ENCODE peak calls at places on chromosomes 2 and 18, in six cellular contexts. W is H1, A is HepG2, T is GM12878, E is GM12891, X is K562. M is an unnamed sample.

GRCh38 chr2:59233448-59233847 is 992.3 kb upstream of the FANCL start:
- DNase-seq in A (no peak), X (no peak), W (no peak), E (no peak), T (no peak), M (no peak)

GRCh38 chr18:10949655-10950054 is 199.7 kb downstream of the PIEZO2 start:
- DNase-seq in E (no peak), X (no peak), T (no peak), W (no peak), A (no peak), M (no peak)

GRCh38 chr2:208069186-208069585 is 43.9 kb upstream of the PLEKHM3 start:
- DNase-seq in X (no peak), W (no peak), E (no peak), A (no peak), T (no peak), M (no peak)

GRCh38 chr18:11872479-11873136 is 21.4 kb downstream of the CHMP1B start:
- DNase-seq in A (peak; percentile 71), T (no peak), X (peak; percentile 62), W (no peak), E (no peak), M (no peak)

GRCh38 chr2:6986894-6987487 is 69.8 kb downstream of the RNF144A start:
- DNase-seq in X (no peak), T (no peak), A (peak; percentile 61), W (no peak), E (no peak), M (no peak)

GRCh38 chr2:57080035-57080434 is 896.2 kb downstream of the CCDC85A start:
- DNase-seq in X (no peak), A (no peak), T (no peak), W (no peak), E (no peak), M (no peak)

GRCh38 chr2:175035806-175036205 is 30.6 kb upstream of the CHN1 start:
- DNase-seq in E (no peak), T (no peak), X (no peak), A (no peak), W (no peak), M (no peak)

GRCh38 chr2:45014016-45014702 is 4.9 kb upstream of the SIX2 start:
- DNase-seq in X (peak; percentile 64), E (no peak), W (peak; percentile 87), T (no peak), A (no peak), M (no peak)

GRCh38 chr2:124025896-124026295 is 809 bp downstream of the CNTNAP5 start:
- DNase-seq in X (no peak), A (no peak), T (no peak), E (no peak), W (no peak), M (no peak)

GRCh38 chr2:35220471-35220870 is 1135.1 kb upstream of the CRIM1 start:
- DNase-seq in A (no peak), W (no peak), X (no peak), T (no peak), E (no peak), M (no peak)

GRCh38 chr18:56028514-56028913 is 440.5 kb upstream of the TCF4 start:
- DNase-seq in T (no peak), W (no peak), X (no peak), E (no peak), A (no peak), M (no peak)

GRCh38 chr18:10405014-10405493 is 49.4 kb upstream of the APCDD1 start:
- DNase-seq in W (no peak), A (no peak), E (no peak), X (no peak), T (no peak), M (no peak)

GRCh38 chr2:216499641-216500218 is 1.1 kb downstream of the RPL37A start:
- DNase-seq in W (no peak), X (no peak), T (no peak), E (no peak), A (no peak), M (no peak)

GRCh38 chr2:108184421-108184820 is 55.3 kb upstream of the SULT1C3 start:
- DNase-seq in E (no peak), A (peak; percentile 29), W (no peak), T (no peak), X (peak; percentile 10), M (no peak)

GRCh38 chr2:105732096-105732495 is 12.6 kb upstream of the NCK2 start:
- DNase-seq in W (no peak), X (no peak), A (no peak), T (no peak), E (no peak), M (no peak)

GRCh38 chr2:159516241-159516758 is 100.0 kb downstream of the BAZ2B start:
- DNase-seq in A (peak; percentile 35), T (peak; percentile 45), E (peak; percentile 11), W (no peak), X (no peak), M (no peak)

GRCh38 chr2:60565472-60565871 is 12.0 kb upstream of the BCL11A start:
- DNase-seq in E (no peak), X (no peak), W (no peak), A (peak; percentile 15), T (no peak), M (no peak)

GRCh38 chr2:112709703-112710102 is 11.1 kb upstream of the NT5DC4 start:
- DNase-seq in X (no peak), A (no peak), T (no peak), W (peak; percentile 20), E (no peak), M (no peak)

GRCh38 chr2:96507957-96508520 is 2.9 kb upstream of the NEURL3 start:
- DNase-seq in X (peak; percentile 90), T (no peak), A (peak; percentile 57), W (peak; percentile 99), E (peak; percentile 92), M (peak; percentile 90)

GRCh38 chr2:240465268-240465764 is 29.9 kb downstream of the GPC1 start:
- DNase-seq in X (no peak), W (no peak), T (no peak), E (no peak), A (no peak), M (no peak)

GRCh38 chr2:3492951-3493609 is 26.3 kb downstream of the ADI1 start:
- DNase-seq in T (no peak), A (peak; percentile 64), E (no peak), X (no peak), W (no peak), M (no peak)

GRCh38 chr2:239395524-239395923 is 5.3 kb downstream of the HDAC4 start:
- DNase-seq in E (no peak), W (no peak), A (no peak), T (no peak), X (no peak), M (no peak)

GRCh38 chr2:225820828-225821227 is 421.3 kb downstream of the NYAP2 start:
- DNase-seq in E (no peak), W (no peak), A (no peak), T (no peak), X (no peak), M (no peak)

GRCh38 chr18:10128906-10129305 is 215.1 kb downstream of the VAPA start:
- DNase-seq in E (no peak), W (no peak), A (no peak), T (no peak), X (no peak), M (no peak)

GRCh38 chr18:48340502-48340901 is 68.7 kb downstream of the ZBTB7C start:
- DNase-seq in E (no peak), X (no peak), A (no peak), W (no peak), T (no peak), M (no peak)

GRCh38 chr2:45312275-45312674 is 298.8 kb downstream of the SRBD1 start:
- DNase-seq in X (no peak), W (no peak), E (no peak), T (no peak), A (peak; percentile 57), M (no peak)

GRCh38 chr2:147543056-147543455 is 301.8 kb upstream of the ACVR2A start:
- DNase-seq in X (no peak), A (no peak), W (no peak), E (no peak), T (no peak), M (no peak)

GRCh38 chr18:48409591-48410094 is 460 bp upstream of the ZBTB7C start:
- DNase-seq in E (no peak), X (peak; percentile 36), T (no peak), W (peak; percentile 71), A (no peak), M (no peak)

GRCh38 chr2:15636972-15637785 is 45.5 kb downstream of the DDX1 start:
- DNase-seq in T (no peak), E (peak; percentile 30), W (peak; percentile 80), A (peak; percentile 71), X (peak; percentile 78), M (no peak)

GRCh38 chr2:36798724-36799123 is 102.2 kb downstream of the VIT start:
- DNase-seq in T (no peak), X (no peak), W (no peak), E (no peak), A (no peak), M (no peak)

GRCh38 chr2:36801088-36801487 is 104.6 kb downstream of the VIT start:
- DNase-seq in X (no peak), A (no peak), E (no peak), T (no peak), W (no peak), M (no peak)

GRCh38 chr2:36802952-36803351 is 106.4 kb downstream of the VIT start:
- DNase-seq in E (no peak), X (no peak), W (no peak), A (no peak), T (no peak), M (no peak)

GRCh38 chr2:36797324-36798070 is 101.0 kb downstream of the VIT start:
- DNase-seq in A (no peak), T (no peak), W (no peak), X (no peak), E (no peak), M (no peak)

DNA sequence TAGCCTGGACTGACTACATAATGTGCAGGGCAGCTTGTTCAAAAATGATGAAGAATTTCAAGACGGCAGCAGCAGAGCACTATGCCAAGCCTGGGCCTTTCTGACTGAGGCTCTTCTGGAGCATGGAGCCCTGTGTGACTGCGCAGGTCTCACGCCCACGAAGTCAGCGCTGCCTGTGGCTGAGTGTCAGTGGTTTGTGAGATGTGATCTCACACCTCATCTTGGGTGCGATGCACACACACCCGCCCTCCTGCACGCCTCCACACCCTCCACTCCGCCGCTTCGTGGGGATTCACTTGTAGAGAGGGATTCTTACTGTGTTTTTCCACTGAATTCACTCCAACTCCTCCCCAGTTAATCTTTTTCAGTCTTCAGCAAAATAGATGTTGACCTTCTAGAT is 103.9 kb downstream of the VIT start:
- DNase-seq in W (no peak), A (no peak), X (no peak), T (no peak), E (no peak), M (no peak)
- TF ChIP-seq TAF1 in W (no peak), A (no peak), X (no peak), T (no peak), E (no peak), M (no peak)

GRCh38 chr2:236642584-236643291 is 73.1 kb downstream of the ACKR3 start:
- DNase-seq in T (no peak), X (no peak), W (no peak), A (peak; percentile 18), E (no peak), M (no peak)
- TF ChIP-seq POLR2AphosphoS5 in T (no peak), X (no peak), W (no peak), A (no peak), E (no peak), M (no peak)

GRCh38 chr2:9423100-9423921 is at the start of the genes CPSF3 and ITGB1BP1:
- DNase-seq in W (peak; percentile 98), X (peak; percentile 99), T (peak; percentile 88), A (peak; percentile 98), E (peak; percentile 98), M (peak; percentile 98)
- TF ChIP-seq POLR2A in W (no peak), X (peak; percentile 87), T (peak; percentile 72), A (peak; percentile 54), E (peak; percentile 44), M (peak; percentile 78)

GRCh38 chr2:120624738-120625446 is 110.8 kb upstream of the GLI2 start:
- DNase-seq in E (no peak), W (no peak), A (no peak), T (no peak), X (no peak), M (no peak)
- TF ChIP-seq TAF1 in E (no peak), W (no peak), A (no peak), T (no peak), X (no peak), M (no peak)